ENCODE peak calls at places on chromosomes 11 and 22, in six cellular contexts. K is right lobe of liver, Z is fibroblast of lung, X is foreskin fibroblast, M is mucosa of descending colon, Q is tibial artery. O is an unnamed sample.

GRCh38 chr11:119912214-119912613 is 183.2 kb upstream of the NECTIN1 start:
- DNase-seq in K (no peak), Z (no peak), X (no peak), M (no peak), Q (no peak), O (no peak)

GRCh38 chr11:60098508-60098907 is 10.0 kb downstream of the MS4A2 start:
- DNase-seq in K (no peak), Z (no peak), X (no peak), M (no peak), Q (no peak), O (no peak)

GRCh38 chr22:48053973-48054372 is 1291.5 kb downstream of the TBC1D22A start:
- DNase-seq in K (no peak), Z (no peak), X (no peak), M (no peak), Q (no peak), O (no peak)

GRCh38 chr22:43277987-43278601 is 65.1 kb downstream of the SCUBE1 start:
- DNase-seq in K (no peak), Z (no peak), X (no peak), M (peak), Q (no peak), O (no peak)

GRCh38 chr11:125404811-125405481 is 91.1 kb downstream of the FEZ1 start:
- DNase-seq in K (peak), Z (peak), X (peak), M (peak), Q (peak), O (peak)

GRCh38 chr11:130218501-130218900 is 58.9 kb downstream of the ST14 start:
- DNase-seq in K (no peak), Z (no peak), X (no peak), M (no peak), Q (no peak), O (no peak)

GRCh38 chr22:44180706-44181032 is at the start of gene PARVG:
- DNase-seq in K (no peak), Z (no peak), X (no peak), M (no peak), Q (no peak), O (no peak)

GRCh38 chr11:43933608-43934358 is 8.7 kb upstream of the C11orf96 start:
- DNase-seq in K (no peak), Z (peak), X (peak), M (no peak), Q (no peak), O (peak)

GRCh38 chr22:38638734-38639133 is 17.5 kb downstream of the FAM227A start:
- DNase-seq in K (no peak), Z (peak), X (no peak), M (no peak), Q (no peak), O (no peak)

GRCh38 chr11:31160504-31161422 is 208.8 kb downstream of the DCDC1 start:
- DNase-seq in K (no peak), Z (no peak), X (no peak), M (no peak), Q (no peak), O (no peak)

GRCh38 chr11:2779499-2779980 is 79.7 kb upstream of the KCNQ1OT1 start:
- DNase-seq in K (no peak), Z (no peak), X (no peak), M (no peak), Q (no peak), O (no peak)

GRCh38 chr11:70824590-70825300 is 426.4 kb downstream of the CTTN start:
- DNase-seq in K (no peak), Z (no peak), X (no peak), M (no peak), Q (no peak), O (no peak)

GRCh38 chr22:45548991-45549736 is 46.5 kb downstream of the FBLN1 start:
- DNase-seq in K (no peak), Z (peak), X (peak), M (peak), Q (peak), O (peak)

GRCh38 chr11:118621071-118621815 is 13.8 kb downstream of the PHLDB1 start:
- DNase-seq in K (no peak), Z (peak), X (peak), M (peak), Q (peak), O (peak)

GRCh38 chr22:36334081-36334831 is 53.5 kb downstream of the MYH9 start:
- DNase-seq in K (no peak), Z (peak), X (no peak), M (peak), Q (no peak), O (no peak)

GRCh38 chr11:76588455-76589325 is 81.9 kb downstream of the LRRC32 start:
- DNase-seq in K (peak), Z (no peak), X (peak), M (peak), Q (peak), O (no peak)

GRCh38 chr11:45880772-45881570 is 4.5 kb upstream of the MAPK8IP1 start:
- DNase-seq in K (no peak), Z (no peak), X (no peak), M (no peak), Q (no peak), O (peak)

GRCh38 chr22:21632237-21632895 is at the start of gene CCDC116:
- DNase-seq in K (no peak), Z (no peak), X (no peak), M (peak), Q (no peak), O (no peak)

GRCh38 chr11:119607726-119608125 is 121.3 kb downstream of the NECTIN1 start:
- DNase-seq in K (no peak), Z (no peak), X (no peak), M (no peak), Q (no peak), O (no peak)

GRCh38 chr22:48491451-48491941 is 1336.2 kb downstream of the BRD1 start:
- DNase-seq in K (peak), Z (no peak), X (peak), M (no peak), Q (no peak), O (no peak)

GRCh38 chr11:29627541-29627940 is 389.3 kb downstream of the KCNA4 start:
- DNase-seq in K (no peak), Z (no peak), X (no peak), M (no peak), Q (no peak), O (peak)

GRCh38 chr22:42368379-42369249 is 63.6 kb downstream of the NFAM1 start:
- DNase-seq in K (no peak), Z (no peak), X (no peak), M (peak), Q (no peak), O (no peak)

GRCh38 chr11:76621866-76622265 is 48.7 kb downstream of the LRRC32 start:
- DNase-seq in K (no peak), Z (peak), X (no peak), M (no peak), Q (no peak), O (no peak)

GRCh38 chr11:1234771-1235614 is 12.1 kb downstream of the MUC5B start:
- DNase-seq in K (peak), Z (no peak), X (no peak), M (peak), Q (peak), O (no peak)

GRCh38 chr11:130581631-130582030 is 133.2 kb downstream of the ADAMTS15 start:
- DNase-seq in K (no peak), Z (peak), X (no peak), M (no peak), Q (no peak), O (peak)

GRCh38 chr22:23127055-23127756 is 14.6 kb downstream of the RSPH14 start:
- DNase-seq in K (no peak), Z (no peak), X (no peak), M (no peak), Q (no peak), O (no peak)

GRCh38 chr22:28283025-28283654 is 364.1 kb upstream of the PITPNB start:
- DNase-seq in K (no peak), Z (peak), X (peak), M (no peak), Q (peak), O (peak)

GRCh38 chr11:60871378-60872061 is 4.2 kb downstream of the ZP1 start:
- DNase-seq in K (no peak), Z (peak), X (peak), M (no peak), Q (no peak), O (peak)

GRCh38 chr22:49601614-49602321 is 225.9 kb downstream of the BRD1 start:
- DNase-seq in K (no peak), Z (no peak), X (no peak), M (peak), Q (no peak), O (no peak)

GRCh38 chr11:6544921-6545850 is 48.1 kb downstream of the DNHD1 start:
- DNase-seq in K (no peak), Z (peak), X (peak), M (no peak), Q (no peak), O (peak)

GRCh38 chr11:43576834-43577521 is 103.6 kb upstream of the HSD17B12 start:
- DNase-seq in K (no peak), Z (peak), X (peak), M (no peak), Q (no peak), O (peak)

DNA sequence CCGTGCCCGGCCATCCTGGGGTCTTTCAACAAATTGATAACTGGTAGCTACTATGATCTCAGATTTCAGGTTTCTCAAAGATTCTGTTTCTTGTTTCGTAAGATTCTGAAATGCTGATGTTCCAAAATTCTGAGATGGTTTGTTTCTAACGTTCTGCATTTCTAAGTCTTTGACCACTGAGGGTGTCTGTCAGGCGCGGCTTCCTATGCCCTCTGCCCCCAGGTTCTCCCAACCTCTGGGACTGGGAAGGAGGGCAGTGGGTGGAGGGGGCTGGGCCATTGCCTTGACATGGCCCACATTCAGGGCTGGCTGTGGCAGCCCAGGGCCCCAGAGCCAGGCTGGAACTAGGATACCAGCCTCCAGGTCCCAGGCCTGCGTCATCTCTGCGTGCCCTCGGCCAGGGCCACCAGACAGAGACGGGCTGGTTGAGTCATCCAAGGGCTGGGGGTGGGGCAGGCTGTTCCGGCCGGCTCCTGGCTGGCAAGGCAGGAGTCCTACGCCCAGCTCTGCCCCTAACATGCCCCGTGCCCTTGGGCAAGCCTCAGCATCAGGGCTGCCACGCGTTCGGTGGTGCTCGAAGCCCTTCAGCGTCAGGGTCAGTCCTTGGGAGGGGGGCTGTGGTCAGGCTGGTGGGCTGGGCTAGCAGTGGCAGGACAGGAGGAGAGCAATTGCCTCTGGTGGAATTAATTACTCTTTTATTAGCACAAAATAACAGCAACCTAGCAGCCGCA is 5.2 kb downstream of the TMEM134 start:
- DNase-seq in K (peak), Z (peak), X (no peak), M (peak), Q (peak), O (no peak)
- H3K4me3 ChIP-seq in K (peak), Z (no peak), X (peak), M (no peak), Q (peak), O (peak)

DNA sequence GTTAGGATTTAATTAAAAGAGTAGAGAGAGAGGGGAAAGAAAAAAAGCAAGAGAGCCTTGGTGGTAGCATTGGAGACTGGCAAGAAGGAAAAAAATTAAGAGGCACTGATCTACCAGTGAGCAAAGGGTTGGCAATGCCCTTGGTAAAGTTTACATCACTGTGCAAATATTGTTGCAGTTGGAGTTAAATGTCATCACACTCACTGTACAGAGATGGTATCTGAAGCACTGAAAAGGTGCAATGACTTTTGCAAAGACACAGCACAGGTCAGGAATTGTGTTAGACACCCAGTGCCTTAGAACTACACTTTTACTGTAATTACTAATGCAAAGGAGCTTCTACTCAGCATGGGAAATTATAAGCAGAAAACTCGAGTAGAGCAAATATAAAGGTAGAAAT is 526.8 kb downstream of the NTM start:
- DNase-seq in K (no peak), Z (no peak), X (peak), M (no peak), Q (no peak), O (peak)
- TF ChIP-seq CTCF in K (no peak), Z (no peak), X (no peak), M (no peak), Q (no peak), O (no peak)

GRCh38 chr11:14641801-14642200 is 1.8 kb upstream of the PDE3B start:
- DNase-seq in K (no peak), Z (no peak), X (no peak), M (no peak), Q (no peak), O (no peak)
- H3K4me3 ChIP-seq in K (no peak), Z (no peak), X (no peak), M (no peak), Q (no peak), O (no peak)

DNA sequence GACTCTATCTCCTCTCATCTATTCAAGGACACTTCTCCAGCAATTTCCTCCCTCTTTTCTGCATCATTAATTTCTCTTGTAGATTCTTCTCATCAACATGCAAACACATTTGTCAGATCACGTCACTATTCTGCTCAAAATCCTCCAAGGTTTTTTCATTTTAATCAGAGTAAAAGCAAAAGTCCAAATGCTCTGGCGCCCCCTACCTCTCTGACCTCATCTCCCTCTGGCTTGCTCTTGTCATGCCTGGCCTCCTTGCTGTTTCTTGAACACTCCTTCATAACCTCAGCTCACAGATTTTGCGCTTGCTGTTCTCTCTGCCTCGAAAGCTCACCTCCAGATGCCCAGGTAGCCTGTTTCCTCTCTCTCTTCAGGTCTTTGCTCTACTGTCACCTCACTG is 22.4 kb downstream of the RTCB start:
- DNase-seq in K (no peak), Z (no peak), X (peak), M (no peak), Q (no peak), O (peak)
- TF ChIP-seq CTCF in K (peak), Z (peak), X (peak), M (no peak), Q (no peak), O (peak)

GRCh38 chr11:48031602-48032001 is 51.2 kb downstream of the PTPRJ start:
- DNase-seq in K (no peak), Z (no peak), X (no peak), M (no peak), Q (no peak), O (no peak)
- H3K4me3 ChIP-seq in K (no peak), Z (no peak), X (no peak), M (no peak), Q (no peak), O (no peak)